ENCODE peak calls at places on chromosome 10, in five cellular contexts. G is mesenchymal stem cell, S is H9, N is H1, D is neuronal stem cell. I is an unnamed sample. For H3K79me1, the result is how much of the 10 kb centered on the place peaks cover.

GRCh38 chr10:51960494-51960895 is 261.1 kb upstream of the CSTF2T start:
- DNase-seq in N (no peak), D (peak), S (no peak), G (peak), I (peak)

GRCh38 chr10:124621637-124622036 is 122.5 kb downstream of the FAM53B start:
- DNase-seq in S (no peak), D (no peak), N (no peak), G (no peak), I (no peak)

GRCh38 chr10:30103595-30104310 is 44.4 kb upstream of the JCAD start:
- DNase-seq in G (no peak), D (no peak), S (no peak), N (no peak), I (peak)

GRCh38 chr10:127119901-127120300 is 76.5 kb downstream of the INSYN2A start:
- DNase-seq in S (no peak), N (no peak), G (no peak), D (no peak), I (no peak)

GRCh38 chr10:72691470-72692056 is 380 bp upstream of the MCU start:
- DNase-seq in D (peak), S (peak), N (no peak), G (peak), I (no peak)

GRCh38 chr10:72073677-72074412 is 14.5 kb downstream of the SPOCK2 start:
- DNase-seq in G (no peak), N (no peak), S (no peak), D (no peak), I (no peak)

GRCh38 chr10:3554121-3554522 is 230.9 kb downstream of the KLF6 start:
- DNase-seq in S (no peak), G (no peak), D (no peak), N (no peak), I (peak)

GRCh38 chr10:133079836-133080682 is 7.7 kb upstream of the ADGRA1 start:
- DNase-seq in N (no peak), S (peak), G (no peak), D (peak), I (no peak)

GRCh38 chr10:92014620-92015019 is 91.0 kb downstream of the BTAF1 start:
- DNase-seq in D (no peak), N (no peak), S (no peak), G (no peak), I (no peak)

GRCh38 chr10:34801066-34801738 is 13.9 kb downstream of the PARD3 start:
- DNase-seq in S (no peak), G (no peak), N (no peak), D (no peak), I (no peak)

GRCh38 chr10:17113346-17113745 is 16.3 kb downstream of the CUBN start:
- DNase-seq in G (no peak), N (no peak), S (no peak), D (no peak), I (no peak)

GRCh38 chr10:73648252-73648651 is 7.0 kb upstream of the MYOZ1 start:
- DNase-seq in D (no peak), N (no peak), G (no peak), S (peak), I (no peak)

GRCh38 chr10:60733189-60733815 is 45.0 kb upstream of the CDK1 start:
- DNase-seq in D (no peak), N (no peak), S (peak), G (peak), I (peak)

GRCh38 chr10:29713450-29713849 is 78.7 kb upstream of the SVIL start:
- DNase-seq in G (no peak), S (no peak), N (no peak), D (no peak), I (no peak)

GRCh38 chr10:129849452-129849750 is 114.7 kb downstream of the EBF3 start:
- DNase-seq in N (no peak), S (peak), G (no peak), D (no peak), I (no peak)

GRCh38 chr10:16811292-16811691 is 5.9 kb downstream of the RSU1 start:
- DNase-seq in N (no peak), D (no peak), G (no peak), S (no peak), I (no peak)

GRCh38 chr10:5895804-5896203 is 5.8 kb downstream of the FBH1 start:
- DNase-seq in D (no peak), G (no peak), S (no peak), N (no peak), I (no peak)

GRCh38 chr10:78028438-78029293 is 649 bp downstream of the POLR3A start:
- DNase-seq in G (peak), D (peak), N (no peak), S (no peak), I (no peak)

GRCh38 chr10:127578628-127579305 is 29.7 kb downstream of the NPS start:
- DNase-seq in G (no peak), N (no peak), S (no peak), D (no peak), I (no peak)

GRCh38 chr10:112658900-112659328 is 211.9 kb downstream of the VTI1A start:
- DNase-seq in G (peak), S (no peak), D (peak), N (no peak), I (peak)

GRCh38 chr10:34817054-34817453 is 2.0 kb upstream of the PARD3 start:
- DNase-seq in S (no peak), D (no peak), G (no peak), N (no peak), I (no peak)

GRCh38 chr10:106682175-106682574 is 482.3 kb downstream of the SORCS1 start:
- DNase-seq in N (no peak), G (no peak), S (no peak), D (no peak), I (no peak)

GRCh38 chr10:12981570-12981969 is 19.9 kb downstream of the CCDC3 start:
- DNase-seq in N (no peak), D (no peak), G (peak), S (no peak), I (no peak)

GRCh38 chr10:98326621-98327027 is 58.6 kb upstream of the LOXL4 start:
- DNase-seq in G (no peak), S (no peak), D (no peak), N (no peak), I (no peak)

GRCh38 chr10:1293636-1294440 is 237.7 kb downstream of the WDR37 start:
- DNase-seq in S (peak), D (no peak), N (peak), G (no peak), I (no peak)

GRCh38 chr10:126844406-126844805 is 60.8 kb upstream of the DOCK1 start:
- DNase-seq in N (no peak), D (no peak), S (no peak), G (peak), I (no peak)

DNA sequence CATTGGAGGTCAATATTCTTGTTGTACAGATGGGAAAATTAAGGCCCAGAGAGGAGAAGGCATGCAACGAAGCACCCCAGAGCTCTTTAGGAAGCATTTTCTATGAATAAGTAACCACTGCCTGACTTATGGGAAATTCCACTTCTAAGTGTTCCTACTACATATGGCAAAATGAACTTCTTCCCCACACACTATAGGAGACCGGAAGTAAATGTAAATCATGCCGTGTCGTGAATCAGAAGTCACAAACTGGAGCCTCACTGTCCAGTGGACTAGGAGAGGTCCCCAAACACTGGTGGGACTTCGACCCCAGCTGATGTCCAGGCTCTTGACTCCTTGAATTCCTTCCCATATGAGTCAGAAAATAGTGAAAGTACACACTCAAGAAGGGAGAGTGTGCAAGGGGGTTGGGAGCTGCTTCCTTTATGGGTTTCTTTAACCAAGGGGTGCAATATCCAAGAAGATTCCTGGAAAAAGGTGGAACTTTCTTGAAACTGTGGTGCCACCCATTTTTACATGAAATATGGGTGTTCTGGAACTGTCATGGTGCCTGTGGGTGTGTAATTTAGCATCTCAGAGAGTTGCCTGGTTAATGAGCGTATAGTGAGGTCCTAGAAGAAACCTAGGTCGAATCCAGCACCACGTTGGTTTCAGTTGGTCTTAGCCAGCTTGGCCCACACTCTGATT is 6.7 kb downstream of the RASSF4 start:
- DNase-seq in D (no peak), N (no peak), G (peak), S (no peak), I (peak)
- H4K91ac ChIP-seq in D (no peak), N (no peak), G (peak), S (no peak), I (no peak)

GRCh38 chr10:130885021-130885655 is 426.4 kb downstream of the TCERG1L start:
- DNase-seq in G (no peak), S (no peak), N (no peak), D (no peak), I (no peak)
- H2BK12ac ChIP-seq in G (no peak), S (no peak), N (no peak), D (no peak), I (no peak)

GRCh38 chr10:79111846-79112614 is 43.3 kb downstream of the ZMIZ1 start:
- DNase-seq in N (no peak), S (no peak), G (no peak), D (no peak), I (no peak)

GRCh38 chr10:79112898-79113431 is 44.2 kb downstream of the ZMIZ1 start:
- DNase-seq in S (no peak), G (peak), N (no peak), D (no peak), I (no peak)

GRCh38 chr10:79115302-79115701 is 46.5 kb downstream of the ZMIZ1 start:
- DNase-seq in D (no peak), N (no peak), G (no peak), S (no peak), I (no peak)

GRCh38 chr10:79111427-79111826 is 42.7 kb downstream of the ZMIZ1 start:
- DNase-seq in D (no peak), N (no peak), S (no peak), G (no peak), I (no peak)

DNA sequence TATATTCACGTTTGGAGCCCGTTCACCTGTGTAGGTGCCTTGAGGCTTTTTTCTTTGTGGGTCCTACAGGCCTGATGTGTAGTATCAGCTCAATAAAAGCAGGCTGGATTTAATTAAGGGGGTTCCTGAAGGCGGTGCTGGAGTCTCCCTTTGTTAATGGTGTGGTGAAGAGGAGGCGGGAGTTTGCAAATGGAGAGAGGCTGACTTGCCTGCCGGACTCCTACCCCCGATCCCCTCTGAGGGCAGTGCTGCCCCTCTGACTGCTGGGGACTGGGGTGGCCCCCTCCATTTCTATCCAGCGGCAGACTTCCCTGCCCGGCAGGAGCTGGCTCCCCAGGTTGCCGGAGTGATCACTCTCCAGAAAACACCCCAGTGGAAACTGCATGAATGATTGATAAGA is 45.1 kb downstream of the ZMIZ1 start:
- DNase-seq in G (no peak), D (no peak), S (peak), N (no peak), I (no peak)
- H3K79me1 ChIP-seq in G (under half), D (under half), S (under half), N (under half), I (under half)

DNA sequence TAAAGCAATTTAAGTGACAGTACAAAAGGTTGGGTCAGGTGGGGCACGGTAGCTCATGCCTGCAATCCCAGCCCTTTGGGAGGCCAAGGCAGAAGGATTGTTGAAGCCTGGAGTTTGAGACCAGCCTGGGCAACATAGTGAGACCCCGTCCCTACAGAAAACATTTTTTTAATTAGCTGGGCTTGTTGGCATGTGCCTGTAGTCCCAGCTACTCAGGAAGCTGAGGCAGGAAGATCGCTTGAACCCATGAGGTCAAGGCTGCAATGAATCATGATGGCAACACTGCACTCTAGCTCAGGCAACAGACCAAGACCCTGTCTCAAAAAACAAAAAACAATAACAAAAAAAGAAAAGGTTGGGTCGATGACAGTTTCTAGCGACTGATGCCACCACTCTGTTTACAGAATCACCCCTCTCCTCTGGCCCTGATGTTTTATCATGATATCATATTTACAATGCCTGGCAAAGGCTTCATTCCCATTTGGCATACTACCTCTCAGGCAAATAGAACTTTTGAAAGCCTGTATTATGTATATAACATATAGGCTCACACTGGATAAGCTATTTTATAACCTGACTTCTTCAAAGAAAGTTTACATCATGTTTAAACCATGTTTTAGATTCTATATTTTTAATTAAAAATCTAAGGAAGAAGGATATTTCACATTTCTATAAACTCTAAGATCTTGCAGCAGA is 558 bp upstream of the ABCC2 start:
- DNase-seq in S (no peak), N (no peak), D (no peak), G (no peak), I (no peak)
- H4K91ac ChIP-seq in S (no peak), N (no peak), D (no peak), G (no peak), I (peak)

GRCh38 chr10:122019414-122019975 is 30.5 kb downstream of the TACC2 start:
- DNase-seq in S (peak), D (peak), G (no peak), N (no peak), I (peak)
- H2BK12ac ChIP-seq in S (no peak), D (no peak), G (no peak), N (no peak), I (no peak)

DNA sequence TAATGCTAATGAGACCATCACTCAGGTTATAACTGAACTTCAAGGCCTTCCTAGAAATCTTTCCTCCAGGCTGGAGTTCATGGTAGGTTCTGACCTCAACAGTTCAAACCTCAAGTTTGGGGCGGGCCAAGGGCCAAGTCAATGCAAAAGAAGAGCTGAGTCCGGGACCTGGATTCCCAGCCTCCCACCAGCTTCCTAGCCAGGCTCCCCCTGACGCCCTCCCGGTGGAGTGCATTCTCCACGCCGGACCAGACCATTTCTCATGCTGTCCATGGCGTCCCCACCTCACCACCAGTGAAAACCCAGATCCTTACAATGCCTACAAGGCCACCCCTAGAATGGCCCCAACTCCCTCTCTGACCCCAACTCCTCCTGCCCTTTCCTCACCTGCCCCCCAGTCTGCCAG is 834 bp upstream of the PDLIM1 start:
- DNase-seq in G (no peak), N (no peak), S (no peak), D (no peak), I (no peak)
- H3K79me1 ChIP-seq in G (under half), N (under half), S (under half), D (under half), I (under half)

I was measured in trophoblast cell.